ENCODE peak calls at places on chromosomes 5 and 9, in four cellular contexts. One of them, this sample, is unnamed.

GRCh38 chr5:23084815-23085214 is 231.7 kb upstream of the CDH12 start:
- DNase-seq in endothelial cell of umbilical vein: no peak
- DNase-seq in astrocyte: no peak
- DNase-seq in HCT116: no peak
- DNase-seq in this sample: no peak

GRCh38 chr5:102663771-102664530 is 91.2 kb upstream of the PAM start:
- DNase-seq in HCT116: no peak
- DNase-seq in endothelial cell of umbilical vein: no peak
- DNase-seq in astrocyte: peak; percentile 38
- DNase-seq in this sample: no peak

GRCh38 chr5:80790698-80791097 is 135.9 kb upstream of the DHFR start:
- DNase-seq in astrocyte: no peak
- DNase-seq in endothelial cell of umbilical vein: no peak
- DNase-seq in HCT116: no peak
- DNase-seq in this sample: no peak

GRCh38 chr5:83972236-83972635 is 251.6 kb upstream of the HAPLN1 start:
- DNase-seq in endothelial cell of umbilical vein: peak; percentile 21
- DNase-seq in astrocyte: peak; percentile 21
- DNase-seq in HCT116: no peak
- DNase-seq in this sample: no peak

GRCh38 chr9:134339183-134339806 is 13.0 kb downstream of the RXRA start:
- DNase-seq in endothelial cell of umbilical vein: peak; percentile 51
- DNase-seq in astrocyte: peak; percentile 51
- DNase-seq in HCT116: no peak
- DNase-seq in this sample: no peak

GRCh38 chr9:114606068-114606467 is 5.0 kb upstream of the TMEM268 start:
- DNase-seq in HCT116: no peak
- DNase-seq in endothelial cell of umbilical vein: peak; percentile 81
- DNase-seq in astrocyte: no peak
- DNase-seq in this sample: peak; percentile 66

GRCh38 chr5:160298189-160298588 is 14.2 kb downstream of the CCNJL start:
- DNase-seq in HCT116: no peak
- DNase-seq in endothelial cell of umbilical vein: no peak
- DNase-seq in astrocyte: no peak
- DNase-seq in this sample: no peak

GRCh38 chr5:30041831-30042385 is 1151.6 kb upstream of the CDH6 start:
- DNase-seq in HCT116: no peak
- DNase-seq in astrocyte: no peak
- DNase-seq in endothelial cell of umbilical vein: no peak
- DNase-seq in this sample: no peak

GRCh38 chr9:96100385-96100978 is 201.5 kb downstream of the HSD17B3 start:
- DNase-seq in endothelial cell of umbilical vein: no peak
- DNase-seq in HCT116: no peak
- DNase-seq in astrocyte: no peak
- DNase-seq in this sample: no peak

GRCh38 chr5:142551242-142552067 is 134.4 kb downstream of the FGF1 start:
- DNase-seq in endothelial cell of umbilical vein: no peak
- DNase-seq in astrocyte: no peak
- DNase-seq in HCT116: no peak
- DNase-seq in this sample: no peak

GRCh38 chr5:133821311-133821741 is 147.1 kb downstream of the C5orf15 start:
- DNase-seq in endothelial cell of umbilical vein: no peak
- DNase-seq in astrocyte: no peak
- DNase-seq in HCT116: no peak
- DNase-seq in this sample: no peak

GRCh38 chr5:135139397-135140134 is 105.5 kb upstream of the PITX1 start:
- DNase-seq in endothelial cell of umbilical vein: no peak
- DNase-seq in astrocyte: peak; percentile 84
- DNase-seq in HCT116: peak; percentile 73
- DNase-seq in this sample: no peak

GRCh38 chr5:130720355-130720754 is 444.7 kb downstream of the HINT1 start:
- DNase-seq in astrocyte: peak; percentile 27
- DNase-seq in endothelial cell of umbilical vein: peak; percentile 67
- DNase-seq in HCT116: peak; percentile 45
- DNase-seq in this sample: peak; percentile 12

GRCh38 chr5:169350016-169350415 is 49.1 kb upstream of the SLIT3 start:
- DNase-seq in astrocyte: peak; percentile 92
- DNase-seq in HCT116: no peak
- DNase-seq in endothelial cell of umbilical vein: peak; percentile 67
- DNase-seq in this sample: no peak

GRCh38 chr9:134317431-134318414 is 8.5 kb upstream of the RXRA start:
- DNase-seq in astrocyte: peak; percentile 73
- DNase-seq in HCT116: no peak
- DNase-seq in endothelial cell of umbilical vein: no peak
- DNase-seq in this sample: no peak

GRCh38 chr9:84990850-84991505 is 321.4 kb downstream of the NTRK2 start:
- DNase-seq in endothelial cell of umbilical vein: no peak
- DNase-seq in HCT116: no peak
- DNase-seq in astrocyte: no peak
- DNase-seq in this sample: no peak

GRCh38 chr5:5239191-5239590 is 99.1 kb downstream of the ADAMTS16 start:
- DNase-seq in HCT116: no peak
- DNase-seq in endothelial cell of umbilical vein: no peak
- DNase-seq in astrocyte: no peak
- DNase-seq in this sample: no peak

GRCh38 chr9:806285-807156 is 35.0 kb upstream of the DMRT1 start:
- DNase-seq in endothelial cell of umbilical vein: peak; percentile 50
- DNase-seq in astrocyte: no peak
- DNase-seq in HCT116: no peak
- DNase-seq in this sample: peak; percentile 54

GRCh38 chr5:16626696-16627264 is 10.0 kb upstream of the RETREG1 start:
- DNase-seq in endothelial cell of umbilical vein: no peak
- DNase-seq in astrocyte: no peak
- DNase-seq in HCT116: no peak
- DNase-seq in this sample: no peak

GRCh38 chr9:131631254-131631653 is 85.9 kb downstream of the PRRT1B start:
- DNase-seq in endothelial cell of umbilical vein: no peak
- DNase-seq in astrocyte: no peak
- DNase-seq in HCT116: no peak
- DNase-seq in this sample: no peak

GRCh38 chr5:129133553-129133952 is 39.0 kb downstream of the ISOC1 start:
- DNase-seq in astrocyte: no peak
- DNase-seq in endothelial cell of umbilical vein: no peak
- DNase-seq in HCT116: no peak
- DNase-seq in this sample: no peak

GRCh38 chr5:68449380-68449779 is 233.8 kb downstream of the PIK3R1 start:
- DNase-seq in astrocyte: no peak
- DNase-seq in HCT116: no peak
- DNase-seq in endothelial cell of umbilical vein: no peak
- DNase-seq in this sample: no peak

GRCh38 chr5:55004728-55005127 is 19.3 kb upstream of the GZMK start:
- DNase-seq in endothelial cell of umbilical vein: peak; percentile 67
- DNase-seq in HCT116: no peak
- DNase-seq in astrocyte: peak; percentile 45
- DNase-seq in this sample: no peak

DNA sequence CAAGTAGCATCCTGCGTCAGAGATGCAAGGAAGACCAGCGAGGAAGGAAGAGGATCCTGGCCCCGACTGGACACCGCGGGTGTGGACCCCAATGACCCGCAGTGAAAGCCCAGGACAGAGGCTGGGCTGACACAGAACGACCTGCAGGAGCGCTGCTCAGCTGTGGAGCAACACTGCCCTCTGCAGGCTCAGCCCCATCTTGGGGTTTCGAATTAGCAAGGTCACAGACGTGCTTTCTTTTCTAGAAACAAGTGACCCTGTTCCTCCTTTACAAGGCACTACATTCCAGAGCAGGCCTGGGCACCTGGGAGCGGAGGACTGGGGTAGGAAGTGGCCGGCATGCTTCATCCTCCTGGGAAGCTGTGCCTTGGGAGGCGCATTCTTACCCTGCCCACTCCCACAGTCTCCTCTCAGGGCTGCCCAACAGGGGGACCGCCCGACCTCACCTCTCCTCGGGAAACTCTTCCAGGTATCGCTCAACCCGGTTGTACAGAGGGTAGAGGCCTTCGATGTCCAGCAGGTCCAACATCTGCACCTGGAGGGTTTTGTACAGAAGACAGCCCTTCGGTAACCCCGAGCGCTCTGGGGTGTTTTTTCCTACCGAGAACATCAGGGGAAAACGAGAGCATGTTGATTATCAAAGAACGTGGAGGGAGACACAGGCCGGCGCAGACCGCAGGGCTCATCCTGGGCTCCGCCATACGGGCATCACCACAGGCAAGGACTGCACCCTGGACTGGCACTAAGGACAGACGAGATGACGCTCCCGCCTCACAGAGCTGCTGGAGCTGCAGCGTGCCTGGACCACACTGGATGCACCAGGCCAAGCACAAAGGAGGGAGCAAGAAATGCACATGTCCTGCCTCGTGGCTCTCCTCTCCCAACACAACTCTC is 35.0 kb downstream of the IPPK start:
- DNase-seq in endothelial cell of umbilical vein: peak; percentile 78
- DNase-seq in astrocyte: peak; percentile 41
- DNase-seq in HCT116: peak; percentile 41
- DNase-seq in this sample: peak; percentile 71
- H3K4me2 ChIP-seq in endothelial cell of umbilical vein: no peak overlapping the region
- H3K4me2 ChIP-seq in astrocyte: no peak overlapping the region
- H3K4me2 ChIP-seq in HCT116: no peak overlapping the region
- H3K4me2 ChIP-seq in this sample: no peak overlapping the region

GRCh38 chr5:140338918-140339317 is 7.5 kb downstream of the HBEGF start:
- DNase-seq in endothelial cell of umbilical vein: no peak
- DNase-seq in astrocyte: no peak
- DNase-seq in HCT116: no peak
- DNase-seq in this sample: no peak

GRCh38 chr5:140339636-140340035 is 6.8 kb downstream of the HBEGF start:
- DNase-seq in astrocyte: no peak
- DNase-seq in endothelial cell of umbilical vein: no peak
- DNase-seq in HCT116: no peak
- DNase-seq in this sample: no peak

GRCh38 chr5:140341591-140341990 is 4.8 kb downstream of the HBEGF start:
- DNase-seq in endothelial cell of umbilical vein: no peak
- DNase-seq in HCT116: no peak
- DNase-seq in astrocyte: no peak
- DNase-seq in this sample: no peak

GRCh38 chr5:140342287-140342686 is 4.1 kb downstream of the HBEGF start:
- DNase-seq in astrocyte: no peak
- DNase-seq in HCT116: no peak
- DNase-seq in endothelial cell of umbilical vein: no peak
- DNase-seq in this sample: peak; percentile 78

DNA sequence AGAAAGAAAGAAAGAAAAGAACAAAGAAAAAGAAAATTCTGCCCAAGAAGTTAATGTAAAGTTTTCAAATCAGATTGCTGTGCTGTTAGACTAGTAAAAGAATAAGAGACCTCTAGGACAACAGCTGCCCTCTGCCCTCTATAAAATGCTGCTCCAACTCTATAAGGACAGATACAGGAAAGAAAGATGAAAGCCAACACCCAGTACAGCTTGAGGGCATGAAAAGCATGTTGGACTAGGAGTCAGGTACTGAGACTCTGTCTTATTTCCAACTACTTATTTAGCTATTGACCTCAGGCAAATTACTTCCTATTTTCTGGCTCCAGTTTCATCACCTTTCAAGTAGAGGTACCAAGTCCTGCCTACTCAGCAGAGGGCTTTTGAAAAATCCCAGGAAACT is 5.8 kb downstream of the HBEGF start:
- DNase-seq in endothelial cell of umbilical vein: no peak
- DNase-seq in HCT116: no peak
- DNase-seq in astrocyte: no peak
- DNase-seq in this sample: no peak
- H3K79me2 ChIP-seq in endothelial cell of umbilical vein: peaks cover 85% of the 10 kb centered on the region
- H3K79me2 ChIP-seq in HCT116: no peaks in the 10 kb centered on the region
- H3K79me2 ChIP-seq in astrocyte: peaks cover 91% of the 10 kb centered on the region
- H3K79me2 ChIP-seq in this sample: no peaks in the 10 kb centered on the region

GRCh38 chr9:110582156-110582555 is 2.6 kb upstream of the SVEP1 start:
- DNase-seq in endothelial cell of umbilical vein: no peak
- DNase-seq in astrocyte: no peak
- DNase-seq in HCT116: no peak
- DNase-seq in this sample: no peak

GRCh38 chr9:110580850-110581249 is 1.3 kb upstream of the SVEP1 start:
- DNase-seq in astrocyte: no peak
- DNase-seq in HCT116: no peak
- DNase-seq in endothelial cell of umbilical vein: no peak
- DNase-seq in this sample: no peak

GRCh38 chr9:110579763-110580255 is 268 bp upstream of the SVEP1 start:
- DNase-seq in HCT116: no peak
- DNase-seq in endothelial cell of umbilical vein: no peak
- DNase-seq in astrocyte: peak; percentile 52
- DNase-seq in this sample: no peak

GRCh38 chr9:110578896-110579752 is at the start of gene SVEP1:
- DNase-seq in endothelial cell of umbilical vein: peak; percentile 46
- DNase-seq in astrocyte: peak; percentile 72
- DNase-seq in HCT116: no peak
- DNase-seq in this sample: no peak

DNA sequence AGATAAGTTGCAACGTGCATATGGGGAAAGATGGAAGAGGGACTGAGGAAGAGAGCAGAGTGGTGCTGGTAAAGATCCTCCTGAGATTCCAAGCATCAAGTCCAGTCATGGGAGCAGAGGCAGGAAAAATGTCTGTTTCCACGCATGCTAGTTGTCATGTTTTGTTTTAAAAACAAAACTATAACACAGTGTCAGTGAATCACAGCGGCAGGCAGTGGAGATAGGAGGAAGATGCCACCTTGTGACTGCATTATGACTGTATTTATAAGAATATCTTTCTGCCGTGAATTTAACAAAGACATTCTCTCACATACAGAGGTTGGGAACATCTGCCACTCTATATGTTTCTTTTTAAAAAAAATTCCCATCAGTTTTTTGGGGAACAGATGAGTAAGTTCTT is 3.7 kb upstream of the SVEP1 start:
- DNase-seq in HCT116: no peak
- DNase-seq in endothelial cell of umbilical vein: peak; percentile 28
- DNase-seq in astrocyte: no peak
- DNase-seq in this sample: no peak
- TF ChIP-seq CTCF in HCT116: peak; percentile 12
- TF ChIP-seq CTCF in endothelial cell of umbilical vein: no peak
- TF ChIP-seq CTCF in astrocyte: no peak
- TF ChIP-seq CTCF in this sample: no peak

GRCh38 chr9:33250458-33250995 is 10.6 kb downstream of the SPINK4 start:
- DNase-seq in HCT116: no peak
- DNase-seq in astrocyte: peak; percentile 42
- DNase-seq in endothelial cell of umbilical vein: no peak
- DNase-seq in this sample: no peak

GRCh38 chr9:33249087-33249657 is 9.2 kb downstream of the SPINK4 start:
- DNase-seq in HCT116: no peak
- DNase-seq in endothelial cell of umbilical vein: no peak
- DNase-seq in astrocyte: no peak
- DNase-seq in this sample: peak; percentile 74

GRCh38 chr9:33249983-33250382 is 10.0 kb downstream of the SPINK4 start:
- DNase-seq in astrocyte: no peak
- DNase-seq in endothelial cell of umbilical vein: no peak
- DNase-seq in HCT116: no peak
- DNase-seq in this sample: no peak

GRCh38 chr9:33246269-33246860 is 6.4 kb downstream of the SPINK4 start:
- DNase-seq in astrocyte: no peak
- DNase-seq in HCT116: no peak
- DNase-seq in endothelial cell of umbilical vein: no peak
- DNase-seq in this sample: no peak

DNA sequence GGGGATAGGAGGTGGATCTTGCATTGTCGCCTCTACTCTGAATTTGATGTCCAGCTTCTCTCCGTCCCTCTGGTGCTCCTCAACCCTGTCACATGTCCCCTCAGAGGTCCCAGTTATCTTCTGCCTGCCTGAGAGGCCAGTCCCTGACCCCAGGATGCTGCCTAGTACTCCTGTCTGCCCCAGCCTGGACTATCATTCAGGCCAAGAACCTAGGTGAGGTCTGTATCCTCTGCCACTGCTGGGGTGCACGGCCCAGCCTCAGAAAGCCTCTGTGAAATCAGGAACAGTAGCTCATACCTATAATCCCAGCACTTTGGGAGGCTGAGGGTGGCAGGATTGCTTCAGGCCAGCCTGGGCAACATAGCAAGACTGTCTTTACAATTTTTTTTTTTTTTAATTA is 8.6 kb downstream of the SPINK4 start:
- DNase-seq in endothelial cell of umbilical vein: no peak
- DNase-seq in astrocyte: no peak
- DNase-seq in HCT116: no peak
- DNase-seq in this sample: no peak
- H3K4me2 ChIP-seq in endothelial cell of umbilical vein: no peak overlapping the region
- H3K4me2 ChIP-seq in astrocyte: no peak overlapping the region
- H3K4me2 ChIP-seq in HCT116: no peak overlapping the region
- H3K4me2 ChIP-seq in this sample: peak overlapping the region; percentile 60